ENCODE peak calls at places on chromosome 11, in ten cellular contexts. D, V, C, L, X, E, T, J, W and B are unnamed samples.

GRCh38 chr11:61587951-61588695 is 7.2 kb upstream of the SYT7 start:
- DNase-seq in X (no peak), E (peak), T (peak), J (peak), D (no peak), W (no peak), V (peak), L (no peak), C (peak), B (no peak)

GRCh38 chr11:125358254-125358840 is 137.7 kb downstream of the FEZ1 start:
- DNase-seq in L (peak), D (peak), T (no peak), E (no peak), V (no peak), X (no peak), C (no peak), W (peak), J (no peak), B (no peak)

GRCh38 chr11:92893276-92893675 is 76.2 kb upstream of the MTNR1B start:
- DNase-seq in W (no peak), L (peak), X (no peak), E (no peak), C (no peak), T (no peak), J (no peak), D (no peak), V (no peak), B (no peak)

GRCh38 chr11:4093519-4094347 is 866 bp upstream of the RRM1 start:
- DNase-seq in D (no peak), T (no peak), C (no peak), V (no peak), J (no peak), E (peak), X (no peak), L (no peak), W (no peak), B (no peak)

GRCh38 chr11:125401746-125402145 is 94.3 kb downstream of the FEZ1 start:
- DNase-seq in J (peak), W (no peak), X (no peak), V (peak), D (peak), E (peak), C (no peak), L (no peak), T (no peak), B (no peak)

GRCh38 chr11:326842-327580 is 6.4 kb upstream of the IFITM3 start:
- DNase-seq in C (peak), E (peak), W (no peak), V (no peak), L (peak), D (peak), X (peak), T (peak), J (no peak), B (no peak)

GRCh38 chr11:73598719-73599379 is 937 bp upstream of the FAM168A start:
- DNase-seq in C (no peak), X (no peak), L (no peak), E (no peak), D (no peak), T (no peak), V (no peak), W (no peak), J (no peak), B (no peak)

GRCh38 chr11:111064118-111064517 is 181.4 kb upstream of the POU2AF2 start:
- DNase-seq in D (peak), J (no peak), E (no peak), X (no peak), C (no peak), L (peak), T (no peak), W (peak), V (no peak), B (no peak)

GRCh38 chr11:32434387-32435151 is 770 bp downstream of the WT1 start:
- DNase-seq in V (peak), C (no peak), D (peak), W (no peak), J (no peak), X (no peak), E (no peak), T (no peak), L (no peak), B (no peak)
- TF ChIP-seq CTCF in V (peak), C (no peak), D (peak), W (no peak), J (no peak), X (no peak), E (no peak), T (no peak), L (no peak), B (no peak)

GRCh38 chr11:8810331-8811301 is 100.4 kb upstream of the AKIP1 start:
- DNase-seq in J (peak), V (peak), D (peak), X (peak), T (no peak), W (no peak), E (peak), C (peak), L (peak), B (no peak)
- H3K4me3 ChIP-seq in J (peak), V (peak), D (peak), X (peak), T (no peak), W (peak), E (peak), C (peak), L (peak), B (peak)

GRCh38 chr11:69189059-69189458 is 33.3 kb downstream of the SMIM38 start:
- DNase-seq in J (no peak), D (no peak), E (no peak), C (no peak), X (no peak), T (no peak), W (no peak), V (no peak), L (no peak), B (no peak)

GRCh38 chr11:69187540-69188065 is 31.9 kb downstream of the SMIM38 start:
- DNase-seq in D (no peak), T (no peak), L (no peak), V (no peak), W (no peak), E (no peak), C (no peak), J (no peak), X (no peak), B (no peak)

GRCh38 chr11:69190796-69191536 is 35.2 kb downstream of the SMIM38 start:
- DNase-seq in L (no peak), W (no peak), C (no peak), X (no peak), V (no peak), E (no peak), T (no peak), J (no peak), D (no peak), B (no peak)

GRCh38 chr11:69183613-69184012 is 27.9 kb downstream of the SMIM38 start:
- DNase-seq in C (no peak), L (no peak), E (no peak), T (no peak), J (no peak), W (no peak), D (no peak), X (no peak), V (no peak), B (no peak)

DNA sequence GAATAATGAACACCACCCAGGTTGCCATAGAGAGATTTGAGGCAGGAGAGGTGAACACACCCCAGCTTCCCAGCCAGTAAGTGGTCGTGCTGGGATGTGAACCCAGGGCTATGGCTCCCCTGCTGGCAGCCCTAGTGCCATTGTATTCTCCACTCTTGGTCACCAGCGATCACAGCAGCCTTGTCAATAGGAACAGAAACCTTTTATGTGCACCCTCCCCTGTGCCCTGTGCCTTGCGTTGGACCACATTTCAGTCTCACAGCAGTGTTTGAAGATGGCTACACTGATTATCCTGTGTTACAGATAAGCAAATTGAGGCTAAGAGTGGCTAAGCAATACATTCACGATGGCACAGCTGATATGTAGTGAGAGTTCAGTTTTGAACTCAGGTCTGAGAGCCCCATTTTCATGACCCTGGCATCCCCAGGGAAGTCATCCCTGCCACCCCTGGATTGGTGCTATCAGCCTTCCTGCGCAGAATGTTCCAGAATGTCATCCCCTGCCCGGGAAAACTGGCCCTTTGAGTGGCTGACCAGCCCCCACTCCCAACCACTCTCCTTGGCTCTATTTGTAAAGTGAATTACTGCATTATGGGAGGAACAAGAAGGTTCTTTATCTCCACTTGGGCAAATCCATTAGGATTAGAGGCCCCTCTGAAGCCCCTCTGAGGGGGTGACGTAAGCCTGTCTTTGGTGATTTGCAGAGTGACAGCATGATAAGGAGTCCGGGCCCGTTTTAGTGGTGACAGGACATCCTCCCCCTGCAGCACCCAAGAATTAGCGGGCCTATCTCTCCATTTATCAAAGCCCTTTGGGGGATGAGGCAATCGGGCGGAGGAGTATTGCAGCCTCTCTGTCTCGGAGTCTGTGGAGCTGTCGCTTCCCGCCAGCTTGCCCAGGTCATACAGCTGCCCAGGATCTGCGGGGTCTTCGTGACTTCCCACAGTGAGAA is 30.9 kb downstream of the SMIM38 start:
- DNase-seq in D (no peak), J (no peak), X (no peak), T (no peak), V (no peak), C (no peak), E (no peak), L (no peak), W (no peak), B (no peak)
- TF ChIP-seq CTCF in D (peak), J (no peak), X (no peak), T (no peak), V (no peak), C (no peak), E (no peak), L (no peak), W (no peak), B (no peak)

GRCh38 chr11:65448418-65449196 is 26.0 kb downstream of the NEAT1 start:
- DNase-seq in L (peak), E (no peak), T (no peak), D (peak), J (no peak), C (no peak), W (no peak), V (peak), X (peak), B (no peak)
- H3K4me3 ChIP-seq in L (no peak), E (no peak), T (no peak), D (no peak), J (no peak), C (no peak), W (no peak), V (no peak), X (no peak), B (no peak)

GRCh38 chr11:2778630-2779498 is 79.1 kb upstream of the KCNQ1OT1 start:
- DNase-seq in W (no peak), L (peak), V (no peak), J (peak), D (peak), C (peak), X (peak), E (peak), T (no peak), B (no peak)
- TF ChIP-seq CTCF in W (no peak), L (no peak), V (no peak), J (no peak), D (no peak), C (peak), X (peak), E (peak), T (no peak), B (peak)

GRCh38 chr11:121965330-121965729 is 150.7 kb downstream of the BLID start:
- DNase-seq in C (no peak), V (no peak), J (no peak), W (no peak), E (no peak), T (no peak), X (no peak), L (peak), D (peak), B (no peak)

GRCh38 chr11:121958978-121959340 is 157.1 kb downstream of the BLID start:
- DNase-seq in V (no peak), W (no peak), L (no peak), E (no peak), C (no peak), T (no peak), D (no peak), X (no peak), J (no peak), B (no peak)

GRCh38 chr11:121964591-121964990 is 151.4 kb downstream of the BLID start:
- DNase-seq in J (no peak), C (no peak), V (no peak), T (peak), X (no peak), L (peak), W (no peak), E (no peak), D (peak), B (no peak)

GRCh38 chr11:121958323-121958977 is 157.6 kb downstream of the BLID start:
- DNase-seq in E (no peak), J (no peak), V (no peak), X (no peak), L (no peak), W (no peak), T (no peak), D (no peak), C (no peak), B (no peak)

GRCh38 chr11:121961228-121961860 is 154.7 kb downstream of the BLID start:
- DNase-seq in X (no peak), J (no peak), E (no peak), C (no peak), D (no peak), L (no peak), V (no peak), W (no peak), T (no peak), B (no peak)
- H3K4me3 ChIP-seq in X (no peak), J (no peak), E (no peak), C (no peak), D (no peak), L (no peak), V (no peak), W (no peak), T (no peak), B (no peak)

GRCh38 chr11:32071811-32072210 is 19.1 kb upstream of the RCN1 start:
- DNase-seq in X (no peak), D (peak), W (peak), E (no peak), J (peak), C (no peak), V (peak), L (peak), T (no peak), B (no peak)
- TF ChIP-seq CTCF in X (peak), D (peak), W (peak), E (no peak), J (peak), C (peak), V (peak), L (peak), T (peak), B (peak)

GRCh38 chr11:2927851-2928604 is 1.2 kb downstream of the PHLDA2 start:
- DNase-seq in X (no peak), E (peak), V (no peak), C (peak), J (no peak), L (peak), T (no peak), D (peak), W (no peak), B (no peak)
- H3K4me3 ChIP-seq in X (peak), E (peak), V (peak), C (peak), J (no peak), L (peak), T (no peak), D (peak), W (peak), B (peak)

DNA sequence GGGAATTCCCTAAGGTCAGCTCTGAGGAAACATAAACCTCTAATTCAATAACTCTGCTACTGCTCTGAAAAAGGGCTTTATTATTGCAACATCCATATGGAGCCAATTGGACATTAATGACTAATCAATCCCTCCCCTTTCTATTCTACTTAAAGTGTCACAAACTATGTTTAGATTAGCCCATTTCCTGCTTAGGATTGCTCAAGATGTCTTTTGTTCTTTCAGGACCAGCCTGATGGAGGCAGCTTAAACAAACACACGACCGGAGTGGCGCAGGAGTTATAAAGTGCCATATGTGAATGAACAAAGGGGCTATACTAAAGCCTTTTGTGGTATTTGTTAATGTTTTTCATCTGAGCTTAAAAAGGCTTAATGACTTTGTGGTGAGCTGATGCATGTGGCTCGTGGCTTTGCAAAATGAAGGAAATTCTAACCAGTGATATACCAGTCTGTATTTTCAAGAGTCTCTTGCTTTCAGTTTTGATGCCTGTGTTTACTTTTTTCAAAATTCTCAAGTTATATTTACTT is 354.4 kb downstream of the SOX6 start:
- DNase-seq in W (peak), C (peak), T (peak), E (peak), V (peak), D (peak), L (peak), X (no peak), J (peak), B (peak)
- TF ChIP-seq CTCF in W (no peak), C (no peak), T (no peak), E (no peak), V (no peak), D (no peak), L (no peak), X (no peak), J (no peak), B (no peak)